ENCODE peak calls at places on chromosomes 11 and 22, in seven cellular contexts. One of them, this sample, is unnamed.

GRCh38 chr11:95522871-95523270 is 266.7 kb downstream of the FAM76B start:
- DNase-seq in small intestine: no peak
- DNase-seq in stomach: no peak
- DNase-seq in left ventricle myocardium inferior: no peak
- DNase-seq in SK-N-SH: no peak
- DNase-seq in DND-41: no peak
- DNase-seq in mesendoderm: no peak
- DNase-seq in this sample: no peak

GRCh38 chr11:75733346-75734107 is 15.9 kb downstream of the MOGAT2 start:
- DNase-seq in left ventricle myocardium inferior: peak; percentile 27
- DNase-seq in stomach: peak; percentile 61
- DNase-seq in small intestine: peak; percentile 88
- DNase-seq in DND-41: no peak
- DNase-seq in mesendoderm: no peak
- DNase-seq in SK-N-SH: peak; percentile 52
- DNase-seq in this sample: no peak

GRCh38 chr11:2305140-2305861 is 3.5 kb downstream of the TSPAN32 start:
- DNase-seq in mesendoderm: peak; percentile 69
- DNase-seq in small intestine: peak; percentile 63
- DNase-seq in stomach: peak; percentile 91
- DNase-seq in left ventricle myocardium inferior: peak; percentile 88
- DNase-seq in DND-41: peak; percentile 68
- DNase-seq in SK-N-SH: peak; percentile 85
- DNase-seq in this sample: peak; percentile 88

GRCh38 chr11:61695917-61696316 is 15.7 kb downstream of the DAGLA start:
- DNase-seq in DND-41: peak; percentile 66
- DNase-seq in stomach: peak; percentile 78
- DNase-seq in SK-N-SH: peak; percentile 56
- DNase-seq in left ventricle myocardium inferior: peak; percentile 79
- DNase-seq in mesendoderm: peak; percentile 52
- DNase-seq in small intestine: peak; percentile 81
- DNase-seq in this sample: peak; percentile 69

GRCh38 chr11:81420668-81421550 is 1312.8 kb downstream of the FAM181B start:
- DNase-seq in mesendoderm: peak; percentile 71
- DNase-seq in SK-N-SH: no peak
- DNase-seq in stomach: no peak
- DNase-seq in small intestine: no peak
- DNase-seq in DND-41: no peak
- DNase-seq in left ventricle myocardium inferior: no peak
- DNase-seq in this sample: no peak

GRCh38 chr11:14384338-14384737 is 25.4 kb upstream of the RRAS2 start:
- DNase-seq in left ventricle myocardium inferior: no peak
- DNase-seq in DND-41: no peak
- DNase-seq in SK-N-SH: no peak
- DNase-seq in stomach: no peak
- DNase-seq in small intestine: no peak
- DNase-seq in mesendoderm: no peak
- DNase-seq in this sample: no peak

GRCh38 chr11:72683782-72684200 is 9.6 kb upstream of the PDE2A start:
- DNase-seq in stomach: peak; percentile 68
- DNase-seq in small intestine: peak; percentile 35
- DNase-seq in DND-41: peak; percentile 71
- DNase-seq in mesendoderm: peak; percentile 82
- DNase-seq in left ventricle myocardium inferior: peak; percentile 62
- DNase-seq in SK-N-SH: peak; percentile 91
- DNase-seq in this sample: peak; percentile 49

GRCh38 chr22:35299217-35299716 is 427 bp upstream of the TOM1 start:
- DNase-seq in SK-N-SH: peak; percentile 60
- DNase-seq in DND-41: no peak
- DNase-seq in stomach: no peak
- DNase-seq in mesendoderm: no peak
- DNase-seq in left ventricle myocardium inferior: no peak
- DNase-seq in small intestine: no peak
- DNase-seq in this sample: no peak

GRCh38 chr11:64065141-64065465 is 29.4 kb downstream of the FLRT1 start:
- DNase-seq in small intestine: no peak
- DNase-seq in left ventricle myocardium inferior: no peak
- DNase-seq in DND-41: no peak
- DNase-seq in mesendoderm: no peak
- DNase-seq in SK-N-SH: no peak
- DNase-seq in stomach: no peak
- DNase-seq in this sample: no peak

GRCh38 chr11:130847517-130847916 is 68.8 kb downstream of the SNX19 start:
- DNase-seq in SK-N-SH: no peak
- DNase-seq in DND-41: no peak
- DNase-seq in stomach: no peak
- DNase-seq in small intestine: no peak
- DNase-seq in mesendoderm: no peak
- DNase-seq in left ventricle myocardium inferior: no peak
- DNase-seq in this sample: no peak

GRCh38 chr11:120512727-120513435 is 1.3 kb downstream of the GRIK4 start:
- DNase-seq in stomach: peak; percentile 24
- DNase-seq in left ventricle myocardium inferior: no peak
- DNase-seq in mesendoderm: no peak
- DNase-seq in SK-N-SH: peak; percentile 63
- DNase-seq in DND-41: no peak
- DNase-seq in small intestine: no peak
- DNase-seq in this sample: no peak

GRCh38 chr22:45866398-45867117 is 110.4 kb downstream of the WNT7B start:
- DNase-seq in stomach: peak; percentile 20
- DNase-seq in DND-41: no peak
- DNase-seq in mesendoderm: no peak
- DNase-seq in small intestine: no peak
- DNase-seq in SK-N-SH: peak; percentile 56
- DNase-seq in left ventricle myocardium inferior: no peak
- DNase-seq in this sample: no peak

GRCh38 chr11:133957926-133958325 is 1.2 kb upstream of the IGSF9B start:
- DNase-seq in mesendoderm: peak; percentile 54
- DNase-seq in SK-N-SH: no peak
- DNase-seq in DND-41: no peak
- DNase-seq in left ventricle myocardium inferior: no peak
- DNase-seq in small intestine: no peak
- DNase-seq in stomach: no peak
- DNase-seq in this sample: peak; percentile 69

GRCh38 chr11:75603791-75604736 is 42.0 kb downstream of the SERPINH1 start:
- DNase-seq in stomach: no peak
- DNase-seq in DND-41: no peak
- DNase-seq in mesendoderm: no peak
- DNase-seq in small intestine: no peak
- DNase-seq in SK-N-SH: no peak
- DNase-seq in left ventricle myocardium inferior: no peak
- DNase-seq in this sample: peak; percentile 51

GRCh38 chr11:91299980-91300379 is 924.6 kb upstream of the FAT3 start:
- DNase-seq in left ventricle myocardium inferior: no peak
- DNase-seq in mesendoderm: no peak
- DNase-seq in small intestine: no peak
- DNase-seq in stomach: no peak
- DNase-seq in SK-N-SH: no peak
- DNase-seq in DND-41: no peak
- DNase-seq in this sample: no peak

GRCh38 chr22:37015587-37015878 is 3.7 kb downstream of the TST start:
- DNase-seq in DND-41: no peak
- DNase-seq in small intestine: no peak
- DNase-seq in SK-N-SH: no peak
- DNase-seq in stomach: no peak
- DNase-seq in mesendoderm: no peak
- DNase-seq in left ventricle myocardium inferior: no peak
- DNase-seq in this sample: no peak

GRCh38 chr11:124748481-124749338 is 3.3 kb downstream of the VSIG2 start:
- DNase-seq in stomach: no peak
- DNase-seq in small intestine: no peak
- DNase-seq in SK-N-SH: no peak
- DNase-seq in DND-41: no peak
- DNase-seq in left ventricle myocardium inferior: no peak
- DNase-seq in mesendoderm: no peak
- DNase-seq in this sample: no peak

GRCh38 chr22:28773461-28773867 is 969 bp downstream of the CCDC117 start:
- DNase-seq in DND-41: no peak
- DNase-seq in mesendoderm: no peak
- DNase-seq in left ventricle myocardium inferior: no peak
- DNase-seq in stomach: no peak
- DNase-seq in SK-N-SH: no peak
- DNase-seq in small intestine: no peak
- DNase-seq in this sample: no peak

GRCh38 chr11:62400760-62401159 is 18.1 kb upstream of the SCGB1A1 start:
- DNase-seq in left ventricle myocardium inferior: peak; percentile 85
- DNase-seq in SK-N-SH: peak; percentile 93
- DNase-seq in stomach: peak; percentile 54
- DNase-seq in small intestine: peak; percentile 45
- DNase-seq in mesendoderm: no peak
- DNase-seq in DND-41: no peak
- DNase-seq in this sample: peak; percentile 50

GRCh38 chr22:27386186-27386585 is 415.4 kb downstream of the MN1 start:
- DNase-seq in mesendoderm: peak; percentile 61
- DNase-seq in SK-N-SH: no peak
- DNase-seq in DND-41: no peak
- DNase-seq in left ventricle myocardium inferior: no peak
- DNase-seq in stomach: no peak
- DNase-seq in small intestine: no peak
- DNase-seq in this sample: no peak

GRCh38 chr22:31083377-31083768 is 2.3 kb downstream of the SMTN start:
- DNase-seq in small intestine: peak; percentile 75
- DNase-seq in DND-41: no peak
- DNase-seq in stomach: peak; percentile 92
- DNase-seq in mesendoderm: no peak
- DNase-seq in left ventricle myocardium inferior: no peak
- DNase-seq in SK-N-SH: peak; percentile 7
- DNase-seq in this sample: no peak

GRCh38 chr11:69249641-69250502 is 44.1 kb upstream of the MYEOV start:
- DNase-seq in DND-41: no peak
- DNase-seq in left ventricle myocardium inferior: no peak
- DNase-seq in stomach: no peak
- DNase-seq in SK-N-SH: no peak
- DNase-seq in small intestine: peak; percentile 12
- DNase-seq in mesendoderm: peak; percentile 89
- DNase-seq in this sample: peak; percentile 70

GRCh38 chr11:69251639-69252493 is 42.1 kb upstream of the MYEOV start:
- DNase-seq in mesendoderm: no peak
- DNase-seq in small intestine: no peak
- DNase-seq in DND-41: no peak
- DNase-seq in left ventricle myocardium inferior: no peak
- DNase-seq in SK-N-SH: no peak
- DNase-seq in stomach: peak; percentile 53
- DNase-seq in this sample: no peak

GRCh38 chr11:69252494-69252845 is 41.5 kb upstream of the MYEOV start:
- DNase-seq in DND-41: no peak
- DNase-seq in mesendoderm: no peak
- DNase-seq in small intestine: no peak
- DNase-seq in SK-N-SH: no peak
- DNase-seq in left ventricle myocardium inferior: no peak
- DNase-seq in stomach: peak; percentile 29
- DNase-seq in this sample: no peak

GRCh38 chr11:69249086-69249640 is 44.8 kb upstream of the MYEOV start:
- DNase-seq in small intestine: no peak
- DNase-seq in mesendoderm: no peak
- DNase-seq in stomach: no peak
- DNase-seq in SK-N-SH: no peak
- DNase-seq in left ventricle myocardium inferior: no peak
- DNase-seq in DND-41: no peak
- DNase-seq in this sample: no peak

GRCh38 chr11:69250503-69251393 is 43.2 kb upstream of the MYEOV start:
- DNase-seq in mesendoderm: no peak
- DNase-seq in SK-N-SH: no peak
- DNase-seq in DND-41: no peak
- DNase-seq in small intestine: no peak
- DNase-seq in left ventricle myocardium inferior: no peak
- DNase-seq in stomach: no peak
- DNase-seq in this sample: no peak
- H3K36me3 ChIP-seq in mesendoderm: no peaks in the 10 kb centered on the region
- H3K36me3 ChIP-seq in SK-N-SH: no peaks in the 10 kb centered on the region
- H3K36me3 ChIP-seq in DND-41: no peaks in the 10 kb centered on the region
- H3K36me3 ChIP-seq in small intestine: no peaks in the 10 kb centered on the region
- H3K36me3 ChIP-seq in left ventricle myocardium inferior: no peaks in the 10 kb centered on the region
- H3K36me3 ChIP-seq in stomach: no peaks in the 10 kb centered on the region
- H3K36me3 ChIP-seq in this sample: no peaks in the 10 kb centered on the region

DNA sequence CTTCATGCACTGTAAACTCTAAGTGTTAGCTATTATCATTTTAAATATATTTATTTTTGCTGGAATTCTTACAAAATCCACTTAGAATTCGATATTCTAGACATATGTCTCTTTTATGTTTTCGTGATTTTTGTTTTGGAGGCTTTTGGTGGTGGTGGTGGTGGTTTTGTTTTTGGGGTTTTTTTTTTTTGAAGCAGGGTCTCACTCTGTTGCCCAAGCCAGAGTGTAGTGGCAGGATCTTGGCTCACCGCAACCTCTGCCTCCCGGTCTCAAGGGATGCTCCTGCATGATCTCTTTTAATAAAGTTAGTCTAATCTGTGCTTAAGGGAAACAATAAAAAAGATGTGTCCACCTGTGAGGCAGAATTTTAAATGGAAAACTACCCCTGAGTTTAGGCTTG is 117.7 kb downstream of the MRTFA start:
- DNase-seq in left ventricle myocardium inferior: no peak
- DNase-seq in DND-41: no peak
- DNase-seq in small intestine: no peak
- DNase-seq in mesendoderm: no peak
- DNase-seq in SK-N-SH: no peak
- DNase-seq in stomach: no peak
- DNase-seq in this sample: no peak
- H3K27ac ChIP-seq in left ventricle myocardium inferior: no peak overlapping the region
- H3K27ac ChIP-seq in DND-41: no peak overlapping the region
- H3K27ac ChIP-seq in small intestine: peak overlapping the region; percentile 91
- H3K27ac ChIP-seq in mesendoderm: no peak overlapping the region
- H3K27ac ChIP-seq in SK-N-SH: no peak overlapping the region
- H3K27ac ChIP-seq in stomach: peak overlapping the region; percentile 67
- H3K27ac ChIP-seq in this sample: no peak overlapping the region

GRCh38 chr11:46745328-46745727 is 26.3 kb downstream of the F2 start:
- DNase-seq in mesendoderm: no peak
- DNase-seq in small intestine: no peak
- DNase-seq in stomach: no peak
- DNase-seq in left ventricle myocardium inferior: no peak
- DNase-seq in SK-N-SH: no peak
- DNase-seq in DND-41: no peak
- DNase-seq in this sample: no peak
- H3K36me3 ChIP-seq in mesendoderm: peaks cover 28% of the 10 kb centered on the region
- H3K36me3 ChIP-seq in small intestine: peaks cover 21% of the 10 kb centered on the region
- H3K36me3 ChIP-seq in stomach: peaks cover 66% of the 10 kb centered on the region
- H3K36me3 ChIP-seq in left ventricle myocardium inferior: peaks cover 90% of the 10 kb centered on the region
- H3K36me3 ChIP-seq in SK-N-SH: peaks cover 67% of the 10 kb centered on the region
- H3K36me3 ChIP-seq in DND-41: peaks cover 91% of the 10 kb centered on the region
- H3K36me3 ChIP-seq in this sample: peaks cover 54% of the 10 kb centered on the region

GRCh38 chr22:32643246-32643645 is 158.3 kb upstream of the TIMP3 start:
- DNase-seq in DND-41: no peak
- DNase-seq in stomach: no peak
- DNase-seq in left ventricle myocardium inferior: no peak
- DNase-seq in small intestine: no peak
- DNase-seq in mesendoderm: peak; percentile 94
- DNase-seq in SK-N-SH: no peak
- DNase-seq in this sample: no peak

GRCh38 chr22:32649515-32650200 is 151.8 kb upstream of the TIMP3 start:
- DNase-seq in SK-N-SH: no peak
- DNase-seq in left ventricle myocardium inferior: no peak
- DNase-seq in mesendoderm: no peak
- DNase-seq in small intestine: no peak
- DNase-seq in DND-41: no peak
- DNase-seq in stomach: no peak
- DNase-seq in this sample: no peak

GRCh38 chr22:32646476-32646875 is 155.0 kb upstream of the TIMP3 start:
- DNase-seq in stomach: no peak
- DNase-seq in left ventricle myocardium inferior: no peak
- DNase-seq in SK-N-SH: no peak
- DNase-seq in mesendoderm: no peak
- DNase-seq in small intestine: no peak
- DNase-seq in DND-41: no peak
- DNase-seq in this sample: no peak

GRCh38 chr22:32648486-32648885 is 153.0 kb upstream of the TIMP3 start:
- DNase-seq in left ventricle myocardium inferior: no peak
- DNase-seq in small intestine: no peak
- DNase-seq in SK-N-SH: no peak
- DNase-seq in DND-41: no peak
- DNase-seq in stomach: no peak
- DNase-seq in mesendoderm: no peak
- DNase-seq in this sample: no peak

GRCh38 chr22:32644252-32645100 is 157.0 kb upstream of the TIMP3 start:
- DNase-seq in stomach: peak; percentile 40
- DNase-seq in DND-41: peak; percentile 73
- DNase-seq in left ventricle myocardium inferior: peak; percentile 54
- DNase-seq in small intestine: peak; percentile 34
- DNase-seq in SK-N-SH: no peak
- DNase-seq in mesendoderm: peak; percentile 63
- DNase-seq in this sample: peak; percentile 54
- H3K27ac ChIP-seq in stomach: peak overlapping the region; percentile 71
- H3K27ac ChIP-seq in DND-41: peak overlapping the region; percentile 70
- H3K27ac ChIP-seq in left ventricle myocardium inferior: peak overlapping the region; percentile 88
- H3K27ac ChIP-seq in small intestine: peak overlapping the region; percentile 87
- H3K27ac ChIP-seq in SK-N-SH: no peak overlapping the region
- H3K27ac ChIP-seq in mesendoderm: no peak overlapping the region
- H3K27ac ChIP-seq in this sample: peak overlapping the region; percentile 53